ENCODE peak calls at places on chromosomes 7 and 10, in four cellular contexts. N is stomach, F is A549, J is choroid plexus epithelial cell. T is an unnamed sample.

GRCh38 chr10:94103192-94103591 is 109.5 kb downstream of the PLCE1 start:
- DNase-seq in J (no peak), N (no peak), F (no peak), T (no peak)

GRCh38 chr7:106853250-106853908 is 11.7 kb upstream of the PIK3CG start:
- DNase-seq in N (no peak), J (no peak), F (no peak), T (no peak)

GRCh38 chr10:110067960-110068770 is 60.4 kb downstream of the ADD3 start:
- DNase-seq in J (peak), N (no peak), F (no peak), T (no peak)

GRCh38 chr10:61136151-61136550 is 192.2 kb upstream of the RHOBTB1 start:
- DNase-seq in F (peak), J (peak), N (no peak), T (peak)

GRCh38 chr7:2309889-2310331 is 4.3 kb downstream of the SNX8 start:
- DNase-seq in F (peak), J (peak), N (no peak), T (peak)

GRCh38 chr7:142298631-142299030 is 40.8 kb upstream of the PRSS58 start:
- DNase-seq in J (no peak), F (no peak), N (no peak), T (no peak)

GRCh38 chr7:70681111-70681846 is 450.7 kb upstream of the GALNT17 start:
- DNase-seq in J (no peak), N (no peak), F (no peak), T (no peak)

GRCh38 chr10:30384791-30385201 is 35.7 kb upstream of the MTPAP start:
- DNase-seq in N (no peak), J (peak), F (peak), T (peak)

GRCh38 chr10:132897516-132898381 is 44.6 kb downstream of the CFAP46 start:
- DNase-seq in F (no peak), J (no peak), N (no peak), T (no peak)

GRCh38 chr10:82402901-82403300 is 527.9 kb downstream of the NRG3 start:
- DNase-seq in N (no peak), J (no peak), F (peak), T (no peak)

GRCh38 chr10:84460520-84460919 is 132.1 kb downstream of the CCSER2 start:
- DNase-seq in N (no peak), F (no peak), J (no peak), T (no peak)

GRCh38 chr10:114694735-114695134 is 36.7 kb upstream of the ABLIM1 start:
- DNase-seq in N (peak), F (peak), J (peak), T (no peak)

GRCh38 chr7:7702826-7703225 is 15.6 kb downstream of the RPA3 start:
- DNase-seq in J (no peak), N (no peak), F (no peak), T (no peak)

GRCh38 chr10:78950656-78951587 is 117.8 kb upstream of the ZMIZ1 start:
- DNase-seq in J (no peak), N (no peak), F (no peak), T (peak)

GRCh38 chr7:80883188-80884025 is 35.4 kb downstream of the SEMA3C start:
- DNase-seq in N (no peak), F (peak), J (peak), T (peak)

GRCh38 chr7:148503900-148504487 is 86.6 kb upstream of the C7orf33 start:
- DNase-seq in N (no peak), F (peak), J (peak), T (peak)

GRCh38 chr7:133117432-133117831 is 35.5 kb upstream of the CHCHD3 start:
- DNase-seq in J (no peak), N (no peak), F (no peak), T (no peak)

GRCh38 chr7:41573017-41573416 is 129.9 kb downstream of the INHBA start:
- DNase-seq in N (no peak), J (peak), F (peak), T (peak)

GRCh38 chr10:119415121-119415520 is 127.4 kb downstream of the RGS10 start:
- DNase-seq in F (no peak), N (no peak), J (no peak), T (no peak)

GRCh38 chr10:61262486-61263261 is 190.5 kb downstream of the TMEM26 start:
- DNase-seq in N (no peak), F (no peak), J (peak), T (peak)

GRCh38 chr10:74825033-74825370 is 1.4 kb upstream of the KAT6B start:
- DNase-seq in F (no peak), J (no peak), N (peak), T (no peak)

GRCh38 chr10:17024461-17024860 is 105.2 kb downstream of the CUBN start:
- DNase-seq in J (no peak), F (no peak), N (no peak), T (no peak)

GRCh38 chr10:108583827-108584226 is 1339.5 kb downstream of the XPNPEP1 start:
- DNase-seq in N (no peak), J (no peak), F (no peak), T (no peak)

GRCh38 chr10:20885678-20886077 is 11.4 kb downstream of the NEBL start:
- DNase-seq in N (no peak), J (no peak), F (peak), T (peak)

GRCh38 chr7:151717918-151718317 is 159.0 kb downstream of the PRKAG2 start:
- DNase-seq in F (no peak), J (no peak), N (no peak), T (no peak)

GRCh38 chr10:71647526-71648354 is 71.8 kb downstream of the C10orf105 start:
- DNase-seq in F (no peak), N (no peak), J (no peak), T (no peak)
- TF ChIP-seq CTCF in F (peak), N (no peak), J (peak), T (peak)

DNA sequence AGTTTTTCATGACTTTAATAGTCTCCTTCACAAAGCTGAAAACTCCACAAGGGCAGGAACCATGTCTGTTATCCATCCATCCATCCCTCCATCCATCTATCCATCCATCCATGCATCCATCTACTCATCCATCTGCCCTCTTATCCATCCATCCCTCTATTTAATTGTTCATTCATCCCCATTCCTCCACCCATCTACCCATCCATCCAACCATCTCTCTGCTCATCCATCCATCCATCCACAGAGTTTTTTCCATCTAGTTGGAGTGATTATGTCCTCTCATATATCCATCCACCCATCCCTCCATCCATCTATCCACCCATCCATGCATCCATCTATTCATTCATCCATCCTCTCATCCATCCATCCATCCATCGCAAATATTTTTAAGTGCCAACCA is 237.9 kb downstream of the EMX2 start:
- DNase-seq in N (no peak), J (no peak), F (no peak), T (no peak)
- TF ChIP-seq CTCF in N (no peak), J (no peak), F (no peak), T (no peak)

GRCh38 chr10:37146443-37146842 is 21.0 kb downstream of the ANKRD30A start:
- DNase-seq in J (no peak), F (peak), N (no peak), T (no peak)
- TF ChIP-seq CTCF in J (no peak), F (no peak), N (no peak), T (no peak)

GRCh38 chr7:20651960-20652544 is 36.6 kb downstream of the ABCB5 start:
- DNase-seq in N (no peak), F (peak), J (peak), T (peak)
- TF ChIP-seq CTCF in N (peak), F (peak), J (peak), T (peak)

GRCh38 chr10:48996-49395 is at the start of gene TUBB8:
- DNase-seq in J (no peak), F (no peak), N (no peak), T (no peak)
- TF ChIP-seq CTCF in J (no peak), F (no peak), N (no peak), T (no peak)

GRCh38 chr10:118107040-118107439 is 60.3 kb upstream of the RAB11FIP2 start:
- DNase-seq in F (no peak), J (no peak), N (no peak), T (peak)

GRCh38 chr10:118107541-118107940 is 60.8 kb upstream of the RAB11FIP2 start:
- DNase-seq in N (no peak), J (no peak), F (no peak), T (no peak)

GRCh38 chr10:118106426-118106825 is 59.7 kb upstream of the RAB11FIP2 start:
- DNase-seq in F (peak), J (peak), N (no peak), T (peak)

GRCh38 chr10:118101501-118101900 is 54.8 kb upstream of the RAB11FIP2 start:
- DNase-seq in F (no peak), J (peak), N (no peak), T (no peak)

DNA sequence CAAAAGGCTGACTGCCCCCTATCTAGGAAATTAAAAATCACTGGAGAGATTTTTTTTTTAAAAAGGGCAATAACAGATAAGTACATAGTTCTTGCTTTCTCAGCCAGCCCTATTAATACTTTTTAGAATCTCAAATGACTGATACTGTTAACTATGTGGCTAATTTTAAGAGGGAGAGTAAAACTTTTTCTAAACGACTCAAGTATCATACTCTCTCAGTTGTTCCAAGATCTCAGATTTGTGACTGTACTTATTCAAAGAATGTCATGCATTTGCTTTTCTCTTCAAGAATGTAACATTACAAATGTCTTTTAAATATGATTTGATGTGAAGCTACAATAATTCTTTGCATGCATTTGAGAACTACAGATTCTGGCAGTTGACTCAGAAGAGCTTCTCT is 55.4 kb upstream of the RAB11FIP2 start:
- DNase-seq in J (peak), F (no peak), N (no peak), T (no peak)
- TF ChIP-seq CTCF in J (no peak), F (no peak), N (no peak), T (no peak)

DNA sequence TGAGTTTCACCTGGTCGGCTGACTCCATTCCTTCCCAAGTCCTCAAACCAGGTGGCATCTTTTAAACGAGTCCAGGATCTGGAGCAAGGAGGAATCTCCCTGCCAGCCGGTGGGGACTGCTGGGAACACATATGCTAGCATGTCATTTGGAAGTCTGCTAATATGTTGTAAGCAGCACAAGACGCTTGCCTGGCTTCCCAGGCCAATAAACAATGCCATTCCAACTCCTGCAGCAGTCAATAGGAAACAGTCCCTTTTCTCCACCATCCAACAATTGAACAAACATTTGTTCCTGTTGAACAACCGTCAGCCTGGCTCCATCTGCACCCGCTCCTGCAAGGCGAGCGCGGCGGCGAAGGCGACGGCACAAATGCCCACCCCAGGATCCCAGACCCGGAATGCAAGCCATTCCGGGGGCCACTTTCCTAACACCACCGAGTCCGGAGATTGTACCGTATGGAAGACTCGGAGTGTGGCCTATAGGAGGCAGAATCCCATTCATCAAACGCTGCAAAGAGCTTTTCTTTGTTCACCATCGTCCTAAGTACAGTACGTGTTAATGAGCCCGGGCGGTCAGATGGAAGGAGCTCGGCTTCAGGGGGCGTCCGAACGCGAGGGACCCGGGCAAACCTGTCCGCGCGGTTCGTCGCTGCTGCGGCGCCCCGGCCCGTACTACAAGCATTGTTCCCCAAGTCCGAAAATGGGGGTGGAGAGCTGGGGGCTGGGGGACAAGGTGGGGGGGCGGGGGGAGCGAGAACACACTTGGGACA is 1.6 kb downstream of the FAM53B start:
- DNase-seq in N (no peak), J (peak), F (peak), T (peak)
- TF ChIP-seq CTCF in N (no peak), J (peak), F (peak), T (peak)